ENCODE peak calls at places on chromosomes 12 and 14, in eight cellular contexts. I, N, C, Q, O, R, D and W are unnamed samples.

GRCh38 chr14:57983235-57983634 is 117.3 kb upstream of the SLC35F4 start:
- DNase-seq in O (peak), I (no peak), N (no peak), D (no peak), Q (no peak), C (no peak), R (no peak), W (no peak)

GRCh38 chr14:68633131-68633991 is 159.5 kb downstream of the ZFP36L1 start:
- DNase-seq in O (no peak), D (no peak), N (no peak), I (no peak), C (no peak), R (no peak), Q (no peak), W (no peak)

GRCh38 chr12:125312471-125312870 is 247.2 kb downstream of the AACS start:
- DNase-seq in N (no peak), Q (no peak), D (no peak), O (no peak), I (no peak), C (no peak), R (no peak), W (no peak)

GRCh38 chr12:3046441-3047200 is 30.6 kb upstream of the TSPAN9 start:
- DNase-seq in Q (no peak), R (no peak), I (no peak), O (no peak), C (no peak), D (no peak), N (no peak), W (peak)

GRCh38 chr12:53740130-53740491 is 11.7 kb downstream of the CISTR start:
- DNase-seq in Q (no peak), C (no peak), I (no peak), D (no peak), N (no peak), R (no peak), O (no peak), W (no peak)

GRCh38 chr12:132153501-132154340 is 9.5 kb downstream of the NOC4L start:
- DNase-seq in C (peak), Q (peak), N (peak), I (peak), R (peak), O (peak), D (peak), W (no peak)

GRCh38 chr14:99733551-99734405 is 49.7 kb downstream of the CYP46A1 start:
- DNase-seq in Q (no peak), O (no peak), R (peak), C (no peak), D (no peak), I (no peak), N (no peak), W (peak)

GRCh38 chr14:23831591-23831990 is 122.0 kb upstream of the DHRS4 start:
- DNase-seq in Q (no peak), C (no peak), O (no peak), N (no peak), R (no peak), I (no peak), D (no peak), W (no peak)

GRCh38 chr12:4153343-4153892 is 120.1 kb upstream of the CCND2 start:
- DNase-seq in D (no peak), C (no peak), Q (no peak), R (no peak), I (peak), N (no peak), O (no peak), W (no peak)